ENCODE peak calls at places on chromosome 16, in ten cellular contexts. E is mammary epithelial cell, I is heart right ventricle, N is esophagus squamous epithelium, O is cardiac muscle cell, A is heart left ventricle, Y is tibial artery, S is HCT116, Q is A549, B is suprapubic skin. L is an unnamed sample.

GRCh38 chr16:29011112-29011511 is 26.3 kb downstream of the LAT start:
- DNase-seq in E (no peak), I (no peak), N (no peak), O (no peak), A (no peak), Y (no peak), S (no peak), Q (no peak), B (no peak), L (no peak)

GRCh38 chr16:1000608-1001007 is 19.0 kb downstream of the SOX8 start:
- DNase-seq in E (no peak), I (no peak), N (no peak), O (no peak), A (no peak), Y (no peak), S (no peak), Q (no peak), B (no peak), L (no peak)

GRCh38 chr16:25897677-25898076 is 205.9 kb downstream of the HS3ST4 start:
- DNase-seq in E (no peak), I (no peak), N (no peak), O (no peak), A (no peak), Y (no peak), S (no peak), Q (no peak), B (no peak), L (no peak)

GRCh38 chr16:30760577-30761426 is 1.1 kb downstream of the CFAP119 start:
- DNase-seq in E (no peak), I (no peak), N (no peak), O (no peak), A (no peak), Y (no peak), S (no peak), Q (no peak), B (no peak), L (no peak)

GRCh38 chr16:57608462-57609113 is 19.8 kb upstream of the ADGRG1 start:
- DNase-seq in E (no peak), I (no peak), N (no peak), O (no peak), A (no peak), Y (no peak), S (no peak), Q (no peak), B (no peak), L (no peak)

GRCh38 chr16:84913315-84913714 is 93.5 kb downstream of the CRISPLD2 start:
- DNase-seq in E (no peak), I (no peak), N (no peak), O (no peak), A (peak), Y (peak), S (no peak), Q (no peak), B (no peak), L (no peak)

GRCh38 chr16:56605475-56605874 is 2.9 kb upstream of the MT2A start:
- DNase-seq in E (no peak), I (no peak), N (no peak), O (no peak), A (no peak), Y (no peak), S (no peak), Q (no peak), B (no peak), L (no peak)

GRCh38 chr16:76768948-76769347 is 422.0 kb upstream of the MON1B start:
- DNase-seq in E (no peak), I (no peak), N (no peak), O (no peak), A (no peak), Y (no peak), S (no peak), Q (no peak), B (no peak), L (no peak)

GRCh38 chr16:19601083-19601976 is 45.8 kb downstream of the VPS35L start:
- DNase-seq in E (no peak), I (no peak), N (no peak), O (peak), A (no peak), Y (no peak), S (peak), Q (peak), B (no peak), L (no peak)

GRCh38 chr16:57167951-57168350 is 17.9 kb downstream of the PSME3IP1 start:
- DNase-seq in E (peak), I (no peak), N (no peak), O (peak), A (no peak), Y (no peak), S (peak), Q (peak), B (no peak), L (peak)

GRCh38 chr16:80105160-80105559 is 435.6 kb upstream of the DYNLRB2 start:
- DNase-seq in E (peak), I (no peak), N (no peak), O (no peak), A (no peak), Y (no peak), S (no peak), Q (no peak), B (no peak), L (peak)

GRCh38 chr16:4639899-4640509 is 15.4 kb downstream of the MGRN1 start:
- DNase-seq in E (no peak), I (no peak), N (no peak), O (no peak), A (no peak), Y (no peak), S (no peak), Q (no peak), B (no peak), L (no peak)
- H3K27ac ChIP-seq in E (no peak), I (no peak), N (no peak), O (peak), A (no peak), Y (no peak), S (no peak), Q (no peak), B (no peak), L (no peak)

GRCh38 chr16:66758086-66758485 is 6.7 kb upstream of the DYNC1LI2 start:
- DNase-seq in E (no peak), I (no peak), N (no peak), O (no peak), A (no peak), Y (no peak), S (no peak), Q (no peak), B (no peak), L (no peak)
- TF ChIP-seq CTCF in E (no peak), I (no peak), N (no peak), O (no peak), A (no peak), Y (no peak), S (peak), Q (no peak), B (no peak), L (no peak)

GRCh38 chr16:86834451-86835035 is 256.2 kb downstream of the FOXL1 start:
- DNase-seq in E (no peak), I (no peak), N (no peak), O (peak), A (no peak), Y (no peak), S (no peak), Q (peak), B (no peak), L (no peak)

GRCh38 chr16:86835981-86836380 is 257.6 kb downstream of the FOXL1 start:
- DNase-seq in E (no peak), I (no peak), N (no peak), O (no peak), A (no peak), Y (no peak), S (no peak), Q (no peak), B (no peak), L (no peak)

GRCh38 chr16:86833136-86833535 is 254.8 kb downstream of the FOXL1 start:
- DNase-seq in E (no peak), I (no peak), N (no peak), O (peak), A (no peak), Y (no peak), S (no peak), Q (no peak), B (no peak), L (no peak)

GRCh38 chr16:86831366-86831765 is 253.0 kb downstream of the FOXL1 start:
- DNase-seq in E (no peak), I (no peak), N (no peak), O (no peak), A (no peak), Y (no peak), S (no peak), Q (no peak), B (no peak), L (no peak)

GRCh38 chr16:86836503-86837125 is 258.3 kb downstream of the FOXL1 start:
- DNase-seq in E (peak), I (no peak), N (no peak), O (peak), A (peak), Y (no peak), S (no peak), Q (no peak), B (no peak), L (peak)
- H3K27ac ChIP-seq in E (no peak), I (no peak), N (no peak), O (no peak), A (no peak), Y (no peak), S (no peak), Q (no peak), B (no peak), L (no peak)

GRCh38 chr16:82005491-82005830 is 5.8 kb downstream of the SDR42E1 start:
- DNase-seq in E (no peak), I (no peak), N (no peak), O (no peak), A (peak), Y (no peak), S (no peak), Q (no peak), B (no peak), L (no peak)
- TF ChIP-seq CTCF in E (no peak), I (no peak), N (no peak), O (no peak), A (no peak), Y (no peak), S (no peak), Q (no peak), B (no peak), L (no peak)

DNA sequence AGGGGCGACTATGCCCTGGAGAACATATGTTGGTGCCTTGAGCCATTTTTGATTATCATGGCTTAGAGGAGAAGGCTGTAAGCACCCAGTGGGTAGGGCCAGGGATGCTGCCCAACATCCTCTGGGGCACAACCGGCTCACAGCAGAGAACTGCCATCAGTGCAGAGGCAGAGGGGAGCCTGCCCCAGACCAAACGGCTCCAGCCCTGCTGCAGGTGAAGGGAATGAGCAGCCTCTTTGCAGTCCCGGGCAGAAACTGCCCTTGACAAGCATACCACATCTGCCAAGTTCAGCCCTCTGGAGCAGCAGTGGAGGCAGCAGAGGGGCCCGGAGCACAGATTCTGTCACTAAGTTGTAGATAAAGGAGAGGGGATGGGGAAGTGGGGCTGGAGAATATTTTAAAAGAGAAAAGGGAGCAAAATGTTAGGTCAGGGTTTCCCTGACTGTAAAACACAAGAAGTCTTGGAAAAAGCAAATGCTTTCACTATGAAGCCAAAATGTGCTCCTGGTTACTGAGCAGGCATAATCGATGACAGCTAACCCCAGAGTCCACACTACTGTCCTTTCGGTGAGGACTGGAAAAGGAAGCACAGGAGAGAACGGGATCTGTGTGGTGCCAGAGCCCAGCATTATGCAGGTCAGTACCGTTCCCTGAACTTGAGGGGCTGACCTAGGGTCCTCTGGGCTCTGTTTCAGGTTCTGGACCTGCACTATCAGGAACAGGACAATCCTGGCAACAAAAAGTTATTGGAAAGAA is 72.0 kb downstream of the CREBBP start:
- DNase-seq in E (no peak), I (no peak), N (no peak), O (no peak), A (no peak), Y (no peak), S (no peak), Q (no peak), B (no peak), L (no peak)
- H3K27ac ChIP-seq in E (no peak), I (no peak), N (no peak), O (peak), A (no peak), Y (no peak), S (no peak), Q (no peak), B (no peak), L (no peak)

L was measured in foreskin keratinocyte.